ENCODE peak calls at places on chromosome 9, in seven cellular contexts. F, L, V, G, X, S and C are unnamed samples.

GRCh38 chr9:125396799-125397198 is 135.2 kb downstream of the GAPVD1 start:
- DNase-seq in X (no peak), V (no peak), F (no peak), L (no peak), S (no peak), G (no peak), C (no peak)

GRCh38 chr9:18682907-18683306 is 209.0 kb downstream of the ADAMTSL1 start:
- DNase-seq in G (no peak), V (no peak), L (no peak), S (no peak), X (no peak), F (no peak), C (no peak)

GRCh38 chr9:90251311-90251710 is 391.3 kb downstream of the DIRAS2 start:
- DNase-seq in X (peak), V (no peak), L (no peak), F (no peak), S (no peak), G (no peak), C (no peak)

GRCh38 chr9:98045234-98046160 is 11.0 kb upstream of the NANS start:
- DNase-seq in X (peak), G (peak), V (no peak), F (no peak), L (peak), S (no peak), C (no peak)

GRCh38 chr9:108477538-108478006 is 378.2 kb downstream of the ACTL7B start:
- DNase-seq in G (no peak), L (no peak), V (peak), F (no peak), S (no peak), X (peak), C (no peak)

GRCh38 chr9:18678846-18679245 is 204.9 kb downstream of the ADAMTSL1 start:
- DNase-seq in F (no peak), L (no peak), V (no peak), S (no peak), X (no peak), G (no peak), C (no peak)

GRCh38 chr9:22056402-22056801 is 47.3 kb upstream of the CDKN2B start:
- DNase-seq in V (no peak), S (no peak), F (no peak), L (no peak), G (no peak), X (no peak), C (no peak)

GRCh38 chr9:98860871-98861293 is 53.4 kb downstream of the GALNT12 start:
- DNase-seq in V (peak), G (no peak), X (peak), L (no peak), S (peak), F (peak), C (peak)

GRCh38 chr9:110623462-110624025 is 44.0 kb upstream of the SVEP1 start:
- DNase-seq in X (peak), L (peak), S (peak), F (peak), V (peak), G (peak), C (peak)

GRCh38 chr9:113139225-113139829 is 11.5 kb upstream of the SLC31A2 start:
- DNase-seq in L (no peak), V (no peak), G (no peak), X (no peak), F (no peak), S (no peak), C (no peak)

GRCh38 chr9:107161338-107161737 is 121.7 kb upstream of the RAD23B start:
- DNase-seq in X (no peak), G (no peak), V (no peak), L (no peak), S (no peak), F (no peak), C (no peak)

GRCh38 chr9:69674741-69675438 is 2.7 kb upstream of the APBA1 start:
- DNase-seq in F (no peak), G (no peak), L (no peak), X (peak), V (peak), S (no peak), C (no peak)

GRCh38 chr9:13113751-13114150 is 165.7 kb downstream of the MPDZ start:
- DNase-seq in G (no peak), F (no peak), V (peak), S (no peak), X (peak), L (no peak), C (no peak)

GRCh38 chr9:8374471-8374870 is 574.9 kb upstream of the DMAC1 start:
- DNase-seq in L (no peak), S (no peak), F (no peak), X (no peak), V (no peak), G (no peak), C (no peak)

GRCh38 chr9:98302150-98302549 is 46.7 kb upstream of the TBC1D2 start:
- DNase-seq in V (no peak), L (no peak), F (no peak), G (no peak), S (no peak), X (no peak), C (no peak)

DNA sequence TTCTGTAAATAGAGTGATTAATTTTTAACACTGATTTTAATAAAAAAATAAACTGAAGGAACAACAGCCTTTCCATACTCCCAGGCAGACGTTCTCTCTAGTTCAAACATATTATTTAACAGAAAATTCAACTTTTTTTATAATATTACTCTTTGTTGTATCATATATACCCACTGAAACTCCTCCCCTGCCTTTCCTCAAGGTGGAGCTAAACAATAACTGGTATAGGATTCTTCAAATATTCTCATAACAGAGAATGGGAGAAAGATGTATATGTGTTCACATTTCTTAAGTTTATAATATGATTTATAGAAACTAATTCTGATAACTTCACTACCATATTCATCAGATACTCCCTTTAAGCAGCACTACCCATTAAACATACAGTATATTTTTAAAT is 83.4 kb downstream of the CYLC2 start:
- DNase-seq in G (no peak), S (no peak), F (no peak), X (no peak), L (no peak), V (no peak), C (no peak)
- H2AFZ ChIP-seq in G (no peak), S (no peak), F (no peak), X (no peak), L (no peak), V (no peak), C (no peak)

GRCh38 chr9:94817291-94818195 is 91.0 kb downstream of the AOPEP start:
- DNase-seq in F (no peak), G (no peak), X (no peak), L (no peak), S (no peak), V (no peak), C (no peak)
- H3K27ac ChIP-seq in F (no peak), G (no peak), X (peak), L (peak), S (no peak), V (no peak), C (no peak)

GRCh38 chr9:76987594-76988200 is 31.8 kb upstream of the FOXB2 start:
- DNase-seq in L (peak), V (peak), X (peak), G (peak), F (no peak), S (peak), C (peak)
- TF ChIP-seq EZH2phosphoT487 in L (no peak), V (no peak), X (no peak), G (no peak), F (no peak), S (no peak), C (no peak)

GRCh38 chr9:33082538-33083326 is 6.3 kb upstream of the SMU1 start:
- DNase-seq in L (no peak), F (no peak), S (no peak), X (no peak), G (no peak), V (no peak), C (no peak)
- H2AFZ ChIP-seq in L (no peak), F (no peak), S (no peak), X (no peak), G (no peak), V (no peak), C (no peak)

DNA sequence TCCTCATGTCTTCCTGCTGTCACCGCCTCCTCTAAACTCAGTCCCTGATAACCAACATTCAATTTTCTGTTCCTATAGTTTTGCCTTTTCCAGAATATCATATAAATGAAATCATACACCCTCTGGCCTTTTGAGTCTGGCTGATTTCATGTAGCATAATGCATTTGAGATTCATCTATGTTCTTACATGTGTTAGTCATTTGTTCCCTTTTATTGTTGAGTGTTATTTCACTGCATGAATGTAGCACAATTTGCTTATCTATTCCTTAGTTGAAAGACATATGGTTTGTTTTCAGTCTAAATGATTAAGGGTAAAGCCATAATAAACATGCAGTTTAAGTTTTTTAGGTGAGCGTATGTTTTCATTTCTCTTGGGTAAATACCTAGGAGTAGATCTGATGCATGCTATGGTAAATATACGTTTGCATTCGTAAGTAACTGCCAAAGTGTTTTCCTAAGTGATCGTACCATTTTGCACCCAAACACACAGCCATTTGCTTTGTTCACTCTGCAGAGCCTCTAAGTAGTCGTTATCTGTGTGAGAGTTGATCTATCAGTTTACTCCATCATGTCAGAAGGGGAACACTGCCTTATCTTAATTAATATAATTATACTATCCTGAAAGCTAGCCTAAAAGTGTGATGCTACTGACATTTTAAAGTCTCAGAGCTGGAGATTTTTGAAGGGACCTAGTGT is 460.8 kb downstream of the DMAC1 start:
- DNase-seq in V (no peak), G (no peak), L (no peak), X (no peak), S (no peak), F (peak), C (no peak)
- H3K27ac ChIP-seq in V (no peak), G (no peak), L (no peak), X (no peak), S (no peak), F (no peak), C (no peak)

GRCh38 chr9:133277467-133277866 is 2.5 kb upstream of the ABO start:
- DNase-seq in L (no peak), S (no peak), X (no peak), V (no peak), G (no peak), F (no peak), C (no peak)
- TF ChIP-seq EZH2phosphoT487 in L (no peak), S (no peak), X (no peak), V (no peak), G (no peak), F (no peak), C (no peak)

DNA sequence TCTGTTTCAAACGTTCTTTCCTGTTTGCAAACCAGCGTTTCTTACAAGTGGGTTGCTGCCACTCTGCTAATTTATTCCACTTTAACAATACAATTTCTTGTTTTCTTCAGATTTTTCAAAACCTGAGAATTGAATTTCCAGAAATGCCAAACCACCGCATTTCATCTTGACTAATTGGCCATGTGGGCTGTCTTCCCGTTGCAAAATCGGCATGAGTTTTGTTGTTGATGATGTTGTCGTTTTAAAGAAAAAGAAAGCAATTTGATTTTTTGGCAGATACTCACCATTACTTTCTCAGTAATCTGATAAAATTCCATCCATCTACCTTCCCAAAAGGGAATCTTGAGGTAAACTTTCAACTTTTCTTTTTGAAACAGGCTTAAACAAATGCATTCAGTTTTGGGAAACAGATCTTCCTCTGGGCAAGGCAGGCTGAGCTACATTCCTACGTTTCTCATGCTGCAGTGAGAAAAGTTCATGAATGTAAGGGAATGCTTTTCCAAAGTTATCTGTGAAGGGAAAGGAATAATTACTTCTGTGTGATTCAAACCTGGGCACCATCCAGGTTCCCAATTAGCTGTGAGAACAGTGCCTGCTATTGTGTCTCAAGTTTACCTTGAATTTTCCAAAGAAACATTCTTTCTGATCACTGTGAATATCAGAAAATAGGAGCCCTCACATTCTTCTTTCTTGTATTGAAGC is 100.6 kb upstream of the TUT7 start:
- DNase-seq in X (no peak), G (no peak), L (no peak), F (no peak), S (no peak), V (peak), C (no peak)
- H2AFZ ChIP-seq in X (no peak), G (no peak), L (no peak), F (peak), S (peak), V (peak), C (peak)

GRCh38 chr9:137639303-137640051 is 20.7 kb downstream of the EHMT1 start:
- DNase-seq in G (no peak), S (no peak), X (no peak), L (no peak), F (no peak), V (peak), C (no peak)

GRCh38 chr9:137642118-137642601 is 23.4 kb downstream of the EHMT1 start:
- DNase-seq in F (no peak), L (no peak), X (no peak), V (no peak), S (no peak), G (no peak), C (no peak)

GRCh38 chr9:137640862-137641261 is 22.1 kb downstream of the EHMT1 start:
- DNase-seq in V (no peak), F (no peak), X (no peak), L (no peak), G (no peak), S (no peak), C (no peak)

GRCh38 chr9:137642892-137643291 is 24.1 kb downstream of the EHMT1 start:
- DNase-seq in S (no peak), X (no peak), V (no peak), G (no peak), L (no peak), F (no peak), C (no peak)

DNA sequence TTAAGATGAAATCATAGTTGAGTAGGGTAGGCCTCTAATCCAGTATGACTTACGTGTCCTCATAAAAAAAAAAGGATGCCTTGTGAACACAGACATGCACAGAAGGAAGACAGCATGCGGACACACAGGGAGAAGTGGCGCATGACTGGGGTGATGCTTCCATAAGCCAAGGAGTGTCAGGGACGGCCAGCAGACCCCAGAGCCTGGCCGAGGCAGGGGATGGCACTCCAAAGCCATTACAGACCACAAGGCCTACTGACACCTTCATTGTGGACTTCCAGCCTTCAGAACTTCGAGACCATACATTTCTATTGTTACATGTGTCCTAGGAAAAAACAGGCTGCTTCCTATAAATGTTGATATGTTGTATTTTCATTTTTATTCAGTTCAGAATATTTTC is 19.9 kb downstream of the EHMT1 start:
- DNase-seq in V (no peak), X (no peak), G (no peak), L (no peak), F (no peak), S (no peak), C (no peak)
- H3K27ac ChIP-seq in V (no peak), X (no peak), G (no peak), L (no peak), F (no peak), S (no peak), C (peak)